ENCODE peak calls at places on chromosome 13, in ten cellular contexts. One of them, this sample, is unnamed.
A peak's percentile ranks its signal among the peaks of the same experiment; 100 is the strongest.

GRCh38 chr13:30088312-30088855 is 219.0 kb downstream of the KATNAL1 start:
- DNase-seq in RWPE1: no peak
- DNase-seq in neural crest cell: no peak
- DNase-seq in epithelial cell of esophagus: no peak
- DNase-seq in CD4-positive, alpha-beta T cell: no peak
- DNase-seq in B cell: no peak
- DNase-seq in activated CD8-positive, alpha-beta T cell treated with anti-CD3 and anti-CD28 coated beads for 36 hours: no peak
- DNase-seq in hepatocyte: no peak
- DNase-seq in cardiac fibroblast: no peak
- DNase-seq in lower leg skin: no peak
- DNase-seq in this sample: no peak

GRCh38 chr13:67278230-67278629 is 48.1 kb upstream of the PCDH9 start:
- DNase-seq in activated CD8-positive, alpha-beta T cell treated with anti-CD3 and anti-CD28 coated beads for 36 hours: no peak
- DNase-seq in cardiac fibroblast: peak; percentile 100
- DNase-seq in lower leg skin: no peak
- DNase-seq in hepatocyte: no peak
- DNase-seq in CD4-positive, alpha-beta T cell: no peak
- DNase-seq in RWPE1: no peak
- DNase-seq in neural crest cell: no peak
- DNase-seq in epithelial cell of esophagus: no peak
- DNase-seq in B cell: no peak
- DNase-seq in this sample: no peak

GRCh38 chr13:84607614-84608013 is 725.3 kb upstream of the SLITRK1 start:
- DNase-seq in activated CD8-positive, alpha-beta T cell treated with anti-CD3 and anti-CD28 coated beads for 36 hours: no peak
- DNase-seq in lower leg skin: no peak
- DNase-seq in CD4-positive, alpha-beta T cell: no peak
- DNase-seq in cardiac fibroblast: peak; percentile 39
- DNase-seq in B cell: no peak
- DNase-seq in RWPE1: peak; percentile 17
- DNase-seq in neural crest cell: no peak
- DNase-seq in hepatocyte: no peak
- DNase-seq in epithelial cell of esophagus: peak; percentile 87
- DNase-seq in this sample: no peak

GRCh38 chr13:91894311-91894710 is 495.9 kb downstream of the GPC5 start:
- DNase-seq in hepatocyte: no peak
- DNase-seq in activated CD8-positive, alpha-beta T cell treated with anti-CD3 and anti-CD28 coated beads for 36 hours: no peak
- DNase-seq in epithelial cell of esophagus: no peak
- DNase-seq in neural crest cell: no peak
- DNase-seq in RWPE1: no peak
- DNase-seq in CD4-positive, alpha-beta T cell: no peak
- DNase-seq in lower leg skin: no peak
- DNase-seq in cardiac fibroblast: no peak
- DNase-seq in B cell: no peak
- DNase-seq in this sample: no peak

GRCh38 chr13:75864718-75865117 is 228.6 kb downstream of the LMO7 start:
- DNase-seq in B cell: no peak
- DNase-seq in activated CD8-positive, alpha-beta T cell treated with anti-CD3 and anti-CD28 coated beads for 36 hours: no peak
- DNase-seq in RWPE1: no peak
- DNase-seq in lower leg skin: no peak
- DNase-seq in epithelial cell of esophagus: peak; percentile 88
- DNase-seq in cardiac fibroblast: peak; percentile 94
- DNase-seq in CD4-positive, alpha-beta T cell: no peak
- DNase-seq in neural crest cell: no peak
- DNase-seq in hepatocyte: no peak
- DNase-seq in this sample: no peak

GRCh38 chr13:52048516-52048915 is 24.0 kb downstream of the UTP14C start:
- DNase-seq in neural crest cell: no peak
- DNase-seq in RWPE1: no peak
- DNase-seq in cardiac fibroblast: peak; percentile 51
- DNase-seq in epithelial cell of esophagus: no peak
- DNase-seq in hepatocyte: no peak
- DNase-seq in lower leg skin: no peak
- DNase-seq in activated CD8-positive, alpha-beta T cell treated with anti-CD3 and anti-CD28 coated beads for 36 hours: no peak
- DNase-seq in B cell: no peak
- DNase-seq in CD4-positive, alpha-beta T cell: no peak
- DNase-seq in this sample: no peak

GRCh38 chr13:76527041-76527440 is 359.2 kb downstream of the KCTD12 start:
- DNase-seq in CD4-positive, alpha-beta T cell: no peak
- DNase-seq in cardiac fibroblast: peak; percentile 20
- DNase-seq in lower leg skin: no peak
- DNase-seq in B cell: no peak
- DNase-seq in RWPE1: no peak
- DNase-seq in hepatocyte: no peak
- DNase-seq in epithelial cell of esophagus: no peak
- DNase-seq in neural crest cell: no peak
- DNase-seq in activated CD8-positive, alpha-beta T cell treated with anti-CD3 and anti-CD28 coated beads for 36 hours: no peak
- DNase-seq in this sample: no peak

GRCh38 chr13:48631441-48631840 is 22.3 kb upstream of the CYSLTR2 start:
- DNase-seq in activated CD8-positive, alpha-beta T cell treated with anti-CD3 and anti-CD28 coated beads for 36 hours: no peak
- DNase-seq in lower leg skin: no peak
- DNase-seq in RWPE1: no peak
- DNase-seq in neural crest cell: no peak
- DNase-seq in CD4-positive, alpha-beta T cell: no peak
- DNase-seq in cardiac fibroblast: no peak
- DNase-seq in B cell: no peak
- DNase-seq in epithelial cell of esophagus: no peak
- DNase-seq in hepatocyte: no peak
- DNase-seq in this sample: no peak

GRCh38 chr13:109465151-109465550 is 321.2 kb downstream of the IRS2 start:
- DNase-seq in epithelial cell of esophagus: peak; percentile 11
- DNase-seq in hepatocyte: no peak
- DNase-seq in neural crest cell: no peak
- DNase-seq in activated CD8-positive, alpha-beta T cell treated with anti-CD3 and anti-CD28 coated beads for 36 hours: no peak
- DNase-seq in B cell: no peak
- DNase-seq in lower leg skin: no peak
- DNase-seq in RWPE1: no peak
- DNase-seq in cardiac fibroblast: peak; percentile 8
- DNase-seq in CD4-positive, alpha-beta T cell: no peak
- DNase-seq in this sample: no peak

GRCh38 chr13:76489299-76489698 is 396.9 kb downstream of the KCTD12 start:
- DNase-seq in lower leg skin: no peak
- DNase-seq in B cell: no peak
- DNase-seq in neural crest cell: no peak
- DNase-seq in hepatocyte: no peak
- DNase-seq in epithelial cell of esophagus: no peak
- DNase-seq in CD4-positive, alpha-beta T cell: no peak
- DNase-seq in RWPE1: no peak
- DNase-seq in cardiac fibroblast: no peak
- DNase-seq in activated CD8-positive, alpha-beta T cell treated with anti-CD3 and anti-CD28 coated beads for 36 hours: no peak
- DNase-seq in this sample: no peak

GRCh38 chr13:36086117-36086516 is 45.1 kb downstream of the DCLK1 start:
- DNase-seq in neural crest cell: no peak
- DNase-seq in epithelial cell of esophagus: no peak
- DNase-seq in lower leg skin: no peak
- DNase-seq in hepatocyte: no peak
- DNase-seq in CD4-positive, alpha-beta T cell: no peak
- DNase-seq in B cell: no peak
- DNase-seq in activated CD8-positive, alpha-beta T cell treated with anti-CD3 and anti-CD28 coated beads for 36 hours: no peak
- DNase-seq in cardiac fibroblast: no peak
- DNase-seq in RWPE1: no peak
- DNase-seq in this sample: no peak

GRCh38 chr13:33799950-33800592 is 17.9 kb upstream of the RFC3 start:
- DNase-seq in cardiac fibroblast: peak; percentile 64
- DNase-seq in epithelial cell of esophagus: peak; percentile 51
- DNase-seq in hepatocyte: peak; percentile 44
- DNase-seq in neural crest cell: no peak
- DNase-seq in lower leg skin: no peak
- DNase-seq in activated CD8-positive, alpha-beta T cell treated with anti-CD3 and anti-CD28 coated beads for 36 hours: no peak
- DNase-seq in CD4-positive, alpha-beta T cell: no peak
- DNase-seq in RWPE1: peak; percentile 10
- DNase-seq in B cell: no peak
- DNase-seq in this sample: no peak

GRCh38 chr13:30341815-30342570 is 34.6 kb upstream of the KATNAL1 start:
- DNase-seq in cardiac fibroblast: peak; percentile 91
- DNase-seq in hepatocyte: peak; percentile 75
- DNase-seq in epithelial cell of esophagus: peak; percentile 95
- DNase-seq in lower leg skin: peak; percentile 88
- DNase-seq in B cell: no peak
- DNase-seq in CD4-positive, alpha-beta T cell: no peak
- DNase-seq in RWPE1: peak; percentile 76
- DNase-seq in neural crest cell: no peak
- DNase-seq in activated CD8-positive, alpha-beta T cell treated with anti-CD3 and anti-CD28 coated beads for 36 hours: no peak
- DNase-seq in this sample: no peak

GRCh38 chr13:98364648-98365047 is 187.6 kb upstream of the RNF113B start:
- DNase-seq in neural crest cell: no peak
- DNase-seq in lower leg skin: no peak
- DNase-seq in activated CD8-positive, alpha-beta T cell treated with anti-CD3 and anti-CD28 coated beads for 36 hours: no peak
- DNase-seq in cardiac fibroblast: no peak
- DNase-seq in epithelial cell of esophagus: no peak
- DNase-seq in CD4-positive, alpha-beta T cell: no peak
- DNase-seq in B cell: no peak
- DNase-seq in hepatocyte: no peak
- DNase-seq in RWPE1: no peak
- DNase-seq in this sample: no peak

GRCh38 chr13:48165063-48165462 is 67.9 kb upstream of the ITM2B start:
- DNase-seq in epithelial cell of esophagus: peak; percentile 49
- DNase-seq in RWPE1: no peak
- DNase-seq in lower leg skin: no peak
- DNase-seq in neural crest cell: no peak
- DNase-seq in activated CD8-positive, alpha-beta T cell treated with anti-CD3 and anti-CD28 coated beads for 36 hours: no peak
- DNase-seq in cardiac fibroblast: no peak
- DNase-seq in hepatocyte: no peak
- DNase-seq in B cell: no peak
- DNase-seq in CD4-positive, alpha-beta T cell: no peak
- DNase-seq in this sample: no peak

GRCh38 chr13:90912247-90912646 is 435.2 kb upstream of the MIR17HG start:
- DNase-seq in neural crest cell: no peak
- DNase-seq in CD4-positive, alpha-beta T cell: no peak
- DNase-seq in hepatocyte: no peak
- DNase-seq in cardiac fibroblast: no peak
- DNase-seq in activated CD8-positive, alpha-beta T cell treated with anti-CD3 and anti-CD28 coated beads for 36 hours: no peak
- DNase-seq in lower leg skin: no peak
- DNase-seq in RWPE1: no peak
- DNase-seq in B cell: no peak
- DNase-seq in epithelial cell of esophagus: no peak
- DNase-seq in this sample: no peak

GRCh38 chr13:29752175-29752574 is 98.2 kb downstream of the UBL3 start:
- DNase-seq in lower leg skin: no peak
- DNase-seq in CD4-positive, alpha-beta T cell: no peak
- DNase-seq in neural crest cell: no peak
- DNase-seq in epithelial cell of esophagus: no peak
- DNase-seq in activated CD8-positive, alpha-beta T cell treated with anti-CD3 and anti-CD28 coated beads for 36 hours: no peak
- DNase-seq in RWPE1: no peak
- DNase-seq in hepatocyte: no peak
- DNase-seq in cardiac fibroblast: no peak
- DNase-seq in B cell: no peak
- DNase-seq in this sample: no peak

GRCh38 chr13:54449922-54450321 is 1421.3 kb downstream of the OLFM4 start:
- DNase-seq in activated CD8-positive, alpha-beta T cell treated with anti-CD3 and anti-CD28 coated beads for 36 hours: no peak
- DNase-seq in neural crest cell: no peak
- DNase-seq in RWPE1: peak; percentile 8
- DNase-seq in cardiac fibroblast: no peak
- DNase-seq in hepatocyte: no peak
- DNase-seq in B cell: no peak
- DNase-seq in CD4-positive, alpha-beta T cell: no peak
- DNase-seq in epithelial cell of esophagus: peak; percentile 2
- DNase-seq in lower leg skin: no peak
- DNase-seq in this sample: no peak
- TF ChIP-seq CTCF in activated CD8-positive, alpha-beta T cell treated with anti-CD3 and anti-CD28 coated beads for 36 hours: no peak
- TF ChIP-seq CTCF in neural crest cell: peak; percentile 58
- TF ChIP-seq CTCF in RWPE1: peak; percentile 40
- TF ChIP-seq CTCF in cardiac fibroblast: no peak
- TF ChIP-seq CTCF in hepatocyte: peak; percentile 45
- TF ChIP-seq CTCF in B cell: no peak
- TF ChIP-seq CTCF in CD4-positive, alpha-beta T cell: no peak
- TF ChIP-seq CTCF in epithelial cell of esophagus: no peak
- TF ChIP-seq CTCF in lower leg skin: no peak
- TF ChIP-seq CTCF in this sample: no peak

DNA sequence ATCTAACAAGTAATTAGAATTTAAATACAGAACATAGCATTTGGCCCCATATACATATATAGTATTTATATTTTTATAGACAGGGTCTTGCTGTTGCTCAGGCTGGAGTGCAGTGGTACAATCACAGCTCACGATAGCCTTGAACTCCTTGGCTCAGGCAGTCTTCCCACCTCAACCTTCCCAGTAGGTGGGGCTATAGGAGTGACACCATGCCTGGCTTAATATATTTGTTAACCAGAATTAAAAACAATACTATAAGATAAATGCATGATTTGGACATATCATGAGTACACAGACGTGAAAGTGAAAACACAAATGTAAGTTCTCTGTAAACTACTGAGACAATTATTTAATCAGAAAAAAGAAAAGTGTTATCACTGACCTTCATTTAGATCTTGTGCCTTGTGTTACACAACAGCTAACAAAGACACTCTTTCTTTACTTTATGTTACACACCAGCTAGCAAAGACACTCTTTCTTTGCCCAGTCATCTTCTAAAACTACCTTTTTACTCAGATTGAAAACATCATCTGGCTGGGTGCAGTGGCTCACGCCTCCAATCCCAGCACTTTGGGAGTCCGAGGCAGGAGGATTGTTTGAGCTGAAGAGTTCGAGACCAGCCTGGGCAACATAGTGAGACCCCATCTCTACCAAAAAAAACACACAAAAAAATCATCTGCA is 22.6 kb downstream of the CARS2 start:
- DNase-seq in RWPE1: no peak
- DNase-seq in cardiac fibroblast: peak; percentile 55
- DNase-seq in lower leg skin: no peak
- DNase-seq in neural crest cell: no peak
- DNase-seq in CD4-positive, alpha-beta T cell: no peak
- DNase-seq in B cell: no peak
- DNase-seq in epithelial cell of esophagus: peak; percentile 32
- DNase-seq in activated CD8-positive, alpha-beta T cell treated with anti-CD3 and anti-CD28 coated beads for 36 hours: no peak
- DNase-seq in hepatocyte: no peak
- DNase-seq in this sample: no peak
- TF ChIP-seq CTCF in RWPE1: no peak
- TF ChIP-seq CTCF in cardiac fibroblast: peak; percentile 56
- TF ChIP-seq CTCF in lower leg skin: no peak
- TF ChIP-seq CTCF in neural crest cell: peak; percentile 40
- TF ChIP-seq CTCF in CD4-positive, alpha-beta T cell: peak; percentile 75
- TF ChIP-seq CTCF in B cell: no peak
- TF ChIP-seq CTCF in epithelial cell of esophagus: peak; percentile 48
- TF ChIP-seq CTCF in activated CD8-positive, alpha-beta T cell treated with anti-CD3 and anti-CD28 coated beads for 36 hours: peak; percentile 13
- TF ChIP-seq CTCF in hepatocyte: peak; percentile 33
- TF ChIP-seq CTCF in this sample: no peak

GRCh38 chr13:107742544-107742943 is 472.8 kb downstream of the LIG4 start:
- DNase-seq in neural crest cell: no peak
- DNase-seq in cardiac fibroblast: no peak
- DNase-seq in hepatocyte: no peak
- DNase-seq in B cell: no peak
- DNase-seq in RWPE1: no peak
- DNase-seq in epithelial cell of esophagus: no peak
- DNase-seq in lower leg skin: no peak
- DNase-seq in activated CD8-positive, alpha-beta T cell treated with anti-CD3 and anti-CD28 coated beads for 36 hours: no peak
- DNase-seq in CD4-positive, alpha-beta T cell: no peak
- DNase-seq in this sample: no peak
- TF ChIP-seq CTCF in neural crest cell: no peak
- TF ChIP-seq CTCF in cardiac fibroblast: no peak
- TF ChIP-seq CTCF in hepatocyte: no peak
- TF ChIP-seq CTCF in B cell: no peak
- TF ChIP-seq CTCF in RWPE1: no peak
- TF ChIP-seq CTCF in epithelial cell of esophagus: no peak
- TF ChIP-seq CTCF in lower leg skin: no peak
- TF ChIP-seq CTCF in activated CD8-positive, alpha-beta T cell treated with anti-CD3 and anti-CD28 coated beads for 36 hours: no peak
- TF ChIP-seq CTCF in CD4-positive, alpha-beta T cell: no peak
- TF ChIP-seq CTCF in this sample: no peak

DNA sequence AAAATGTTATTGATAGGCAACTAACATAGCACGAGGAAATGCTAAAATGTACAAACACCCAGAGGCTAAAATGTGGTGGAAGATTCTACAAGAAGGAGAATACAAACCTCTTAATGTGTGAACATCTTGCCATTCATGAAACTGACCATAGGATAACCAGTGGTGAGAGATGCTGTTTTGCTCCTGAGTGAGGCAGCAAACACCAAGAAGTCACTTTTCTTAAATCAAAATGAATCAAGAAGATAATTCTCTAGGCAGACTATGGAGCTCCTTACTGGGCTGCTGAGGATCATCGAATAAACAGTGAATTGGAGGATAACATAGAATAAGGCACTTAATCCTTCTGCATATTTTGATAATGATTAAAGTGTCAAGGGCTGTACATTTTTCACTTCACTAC is 375.4 kb upstream of the SLITRK6 start:
- DNase-seq in lower leg skin: no peak
- DNase-seq in CD4-positive, alpha-beta T cell: no peak
- DNase-seq in B cell: no peak
- DNase-seq in activated CD8-positive, alpha-beta T cell treated with anti-CD3 and anti-CD28 coated beads for 36 hours: no peak
- DNase-seq in cardiac fibroblast: no peak
- DNase-seq in neural crest cell: no peak
- DNase-seq in hepatocyte: no peak
- DNase-seq in epithelial cell of esophagus: peak; percentile 7
- DNase-seq in RWPE1: no peak
- DNase-seq in this sample: no peak
- TF ChIP-seq CTCF in lower leg skin: no peak
- TF ChIP-seq CTCF in CD4-positive, alpha-beta T cell: no peak
- TF ChIP-seq CTCF in B cell: no peak
- TF ChIP-seq CTCF in activated CD8-positive, alpha-beta T cell treated with anti-CD3 and anti-CD28 coated beads for 36 hours: no peak
- TF ChIP-seq CTCF in cardiac fibroblast: no peak
- TF ChIP-seq CTCF in neural crest cell: no peak
- TF ChIP-seq CTCF in hepatocyte: peak; percentile 21
- TF ChIP-seq CTCF in epithelial cell of esophagus: peak; percentile 10
- TF ChIP-seq CTCF in RWPE1: no peak
- TF ChIP-seq CTCF in this sample: no peak

This sample was measured in omental fat pad.